ENCODE peak calls at places on chromosomes 6 and 20, in ten cellular contexts. Y is mucosa of descending colon; R is NCI-H1105; H is fibroblast of pulmonary artery; B is stimulated activated CD4-positive, alpha-beta T cell treated with anti-CD3 and anti-CD28 coated beads, Interleukin-2, amount 100 ng/mL, for 4 hours; N is cardiac fibroblast; I is GM23338; D is tibial nerve; V is stimulated activated CD8-positive, alpha-beta memory T cell treated with anti-CD3 and anti-CD28 coated beads, Interleukin-2, amount 100 ng/mL, for 1 hour; Z is stimulated activated naive CD8-positive, alpha-beta T cell treated with anti-CD3 and anti-CD28 coated beads, Interleukin-15, Interleukin-2, amounts not matched to agents 100 U/mL and 50 U/mL, for 24 hours. C is an unnamed sample.

GRCh38 chr20:9363673-9364072 is 150.7 kb upstream of the LAMP5 start:
- DNase-seq in N (no peak), R (no peak), H (no peak), Z (no peak), D (no peak), B (no peak), I (no peak), Y (no peak), V (no peak), C (no peak)

GRCh38 chr20:63829943-63830820 is 882 bp downstream of the ZBTB46 start:
- DNase-seq in D (no peak), I (peak; percentile 61), Y (no peak), Z (no peak), R (no peak), B (peak; percentile 18), V (no peak), N (no peak), H (no peak), C (no peak)

GRCh38 chr20:10594286-10594868 is 79.4 kb downstream of the JAG1 start:
- DNase-seq in Z (no peak), D (no peak), Y (no peak), N (peak; percentile 33), R (no peak), I (no peak), H (no peak), V (no peak), B (no peak), C (no peak)

GRCh38 chr6:153044295-153044694 is 41.8 kb upstream of the MTRF1L start:
- DNase-seq in Z (no peak), B (no peak), H (no peak), I (no peak), Y (peak; percentile 16), N (no peak), V (no peak), R (peak; percentile 7), D (no peak), C (no peak)

GRCh38 chr6:113148576-113148975 is 708.6 kb upstream of the MARCKS start:
- DNase-seq in R (no peak), N (peak; percentile 15), V (no peak), Y (no peak), I (no peak), D (no peak), B (no peak), H (no peak), Z (no peak), C (no peak)

GRCh38 chr6:46736913-46737312 is 1.7 kb upstream of the PLA2G7 start:
- DNase-seq in D (no peak), V (no peak), N (no peak), Z (no peak), I (no peak), R (no peak), Y (no peak), B (no peak), H (no peak), C (no peak)

GRCh38 chr6:29792123-29793035 is 35.2 kb upstream of the HLA-G start:
- DNase-seq in Z (peak; percentile 73), D (peak; percentile 40), Y (peak; percentile 74), B (peak; percentile 71), V (peak; percentile 61), R (no peak), I (peak; percentile 70), N (peak; percentile 24), H (peak; percentile 11), C (no peak)

GRCh38 chr20:59307270-59307669 is 6.9 kb downstream of the EDN3 start:
- DNase-seq in H (no peak), I (no peak), N (no peak), Y (peak; percentile 51), B (no peak), V (no peak), D (no peak), R (no peak), Z (no peak), C (no peak)

GRCh38 chr6:110178626-110179405 is 654 bp downstream of the WASF1 start:
- DNase-seq in Y (peak; percentile 48), H (peak; percentile 71), B (peak; percentile 57), R (peak; percentile 73), D (peak; percentile 54), Z (peak; percentile 67), N (peak; percentile 72), V (peak; percentile 27), I (peak; percentile 70), C (no peak)

GRCh38 chr6:44297063-44298038 is 15.8 kb downstream of the AARS2 start:
- DNase-seq in N (peak; percentile 35), I (peak; percentile 82), V (no peak), D (no peak), B (peak; percentile 32), H (peak; percentile 19), Y (peak; percentile 45), R (peak; percentile 58), Z (peak; percentile 68), C (no peak)

GRCh38 chr6:165766457-165766856 is 103.4 kb upstream of the PDE10A start:
- DNase-seq in N (peak; percentile 82), R (no peak), H (peak; percentile 78), B (no peak), I (no peak), Z (no peak), Y (no peak), D (no peak), V (no peak), C (no peak)

GRCh38 chr6:80969439-80969838 is 783.0 kb downstream of the TENT5A start:
- DNase-seq in Y (no peak), H (no peak), Z (no peak), I (no peak), R (no peak), V (no peak), D (no peak), N (no peak), B (no peak), C (no peak)

GRCh38 chr6:11161031-11161966 is 49.8 kb upstream of the ERVFRD-1 start:
- DNase-seq in V (no peak), D (no peak), B (no peak), Z (no peak), N (peak; percentile 49), H (peak; percentile 32), R (no peak), I (no peak), Y (no peak), C (no peak)

GRCh38 chr6:155314092-155314772 is at the start of gene TFB1M:
- DNase-seq in R (peak; percentile 100), Z (peak; percentile 98), I (peak; percentile 99), D (peak; percentile 92), N (peak; percentile 99), H (peak; percentile 99), B (peak; percentile 98), Y (peak; percentile 97), V (peak; percentile 93), C (peak; percentile 98)

GRCh38 chr6:169864148-169865030 is 113.0 kb downstream of the ERMARD start:
- DNase-seq in I (no peak), N (no peak), V (no peak), H (no peak), Z (no peak), R (peak; percentile 98), D (no peak), Y (peak; percentile 46), B (no peak), C (no peak)

GRCh38 chr6:146697921-146698320 is 99.1 kb downstream of the ADGB start:
- DNase-seq in B (no peak), N (peak; percentile 9), I (no peak), Z (no peak), R (no peak), H (peak; percentile 43), Y (no peak), D (no peak), V (no peak), C (no peak)

C was measured in cerebellar nuclear complex.